ENCODE peak calls at places on chromosome 4, in six cellular contexts. W is tibial artery; S is neural crest cell; U is hepatocyte; M is fibroblast of mammary gland; O is CD8-positive, alpha-beta T cell. J is an unnamed sample.
A peak's percentile ranks its signal among the peaks of the same experiment; 100 is the strongest.

GRCh38 chr4:53923921-53924320 is 140.5 kb downstream of the CHIC2 start:
- DNase-seq in W (no peak), S (no peak), U (no peak), M (no peak), O (no peak), J (no peak)

GRCh38 chr4:71066737-71067716 is 73.6 kb downstream of the DCK start:
- DNase-seq in W (no peak), S (no peak), U (no peak), M (no peak), O (no peak), J (no peak)

GRCh38 chr4:82352825-82353370 is 20.9 kb downstream of the HNRNPD start:
- DNase-seq in W (no peak), S (no peak), U (no peak), M (no peak), O (no peak), J (no peak)

GRCh38 chr4:66852843-66853242 is 692.5 kb downstream of the CENPC start:
- DNase-seq in W (no peak), S (no peak), U (no peak), M (no peak), O (no peak), J (no peak)

GRCh38 chr4:30386266-30386895 is 333.8 kb upstream of the PCDH7 start:
- DNase-seq in W (no peak), S (no peak), U (no peak), M (peak; percentile 64), O (no peak), J (no peak)

GRCh38 chr4:3304831-3305609 is 12.2 kb downstream of the RGS12 start:
- DNase-seq in W (peak; percentile 29), S (no peak), U (peak; percentile 40), M (peak; percentile 48), O (no peak), J (peak; percentile 42)

GRCh38 chr4:3369781-3370660 is 71.7 kb upstream of the HGFAC start:
- DNase-seq in W (peak; percentile 53), S (peak; percentile 36), U (peak; percentile 55), M (peak; percentile 82), O (no peak), J (no peak)

GRCh38 chr4:36056128-36056527 is 188.2 kb downstream of the ARAP2 start:
- DNase-seq in W (no peak), S (no peak), U (peak; percentile 18), M (no peak), O (no peak), J (no peak)

GRCh38 chr4:48261288-48261687 is 8.3 kb downstream of the TEC start:
- DNase-seq in W (no peak), S (no peak), U (no peak), M (no peak), O (no peak), J (no peak)

GRCh38 chr4:23828779-23829178 is 61.1 kb downstream of the PPARGC1A start:
- DNase-seq in W (no peak), S (no peak), U (no peak), M (no peak), O (no peak), J (no peak)

GRCh38 chr4:27176400-27176799 is 315.8 kb downstream of the STIM2 start:
- DNase-seq in W (no peak), S (no peak), U (peak; percentile 72), M (peak; percentile 74), O (no peak), J (no peak)

GRCh38 chr4:8121236-8122015 is 37.2 kb downstream of the ABLIM2 start:
- DNase-seq in W (no peak), S (no peak), U (no peak), M (no peak), O (no peak), J (no peak)

GRCh38 chr4:149708513-149709175 is 107.0 kb downstream of the IQCM start:
- DNase-seq in W (no peak), S (no peak), U (peak; percentile 6), M (peak; percentile 48), O (no peak), J (no peak)

GRCh38 chr4:120659626-120660170 is 262.8 kb downstream of the PRDM5 start:
- DNase-seq in W (no peak), S (no peak), U (no peak), M (peak; percentile 57), O (no peak), J (no peak)

GRCh38 chr4:94722748-94723147 is 35.0 kb upstream of the BMPR1B start:
- DNase-seq in W (no peak), S (no peak), U (no peak), M (no peak), O (no peak), J (no peak)

GRCh38 chr4:15400911-15401671 is 26.7 kb upstream of the C1QTNF7 start:
- DNase-seq in W (peak; percentile 81), S (no peak), U (peak; percentile 13), M (peak; percentile 64), O (peak; percentile 14), J (no peak)

GRCh38 chr4:2136736-2137135 is 77.6 kb downstream of the NAT8L start:
- DNase-seq in W (no peak), S (no peak), U (no peak), M (no peak), O (no peak), J (no peak)

GRCh38 chr4:159070742-159071141 is 32.1 kb upstream of the RAPGEF2 start:
- DNase-seq in W (no peak), S (no peak), U (no peak), M (peak; percentile 99), O (no peak), J (no peak)

GRCh38 chr4:166301266-166301665 is 428.2 kb downstream of the TLL1 start:
- DNase-seq in W (no peak), S (no peak), U (no peak), M (no peak), O (no peak), J (no peak)

GRCh38 chr4:156195914-156196313 is 242.2 kb upstream of the CTSO start:
- DNase-seq in W (no peak), S (no peak), U (no peak), M (no peak), O (no peak), J (no peak)

GRCh38 chr4:76178296-76178695 is 30.1 kb upstream of the NUP54 start:
- DNase-seq in W (no peak), S (no peak), U (no peak), M (no peak), O (no peak), J (no peak)

GRCh38 chr4:34046580-34046979 is 2197.7 kb downstream of the ARAP2 start:
- DNase-seq in W (no peak), S (no peak), U (peak; percentile 13), M (peak; percentile 82), O (no peak), J (no peak)

GRCh38 chr4:83536649-83537352 is 893 bp downstream of the GPAT3 start:
- DNase-seq in W (no peak), S (no peak), U (no peak), M (no peak), O (no peak), J (no peak)

GRCh38 chr4:113708250-113708649 is 53.3 kb downstream of the CAMK2D start:
- DNase-seq in W (no peak), S (no peak), U (no peak), M (peak; percentile 17), O (no peak), J (no peak)

GRCh38 chr4:7788687-7789425 is 150.8 kb downstream of the AFAP1 start:
- DNase-seq in W (peak; percentile 64), S (no peak), U (no peak), M (no peak), O (no peak), J (peak; percentile 65)

DNA sequence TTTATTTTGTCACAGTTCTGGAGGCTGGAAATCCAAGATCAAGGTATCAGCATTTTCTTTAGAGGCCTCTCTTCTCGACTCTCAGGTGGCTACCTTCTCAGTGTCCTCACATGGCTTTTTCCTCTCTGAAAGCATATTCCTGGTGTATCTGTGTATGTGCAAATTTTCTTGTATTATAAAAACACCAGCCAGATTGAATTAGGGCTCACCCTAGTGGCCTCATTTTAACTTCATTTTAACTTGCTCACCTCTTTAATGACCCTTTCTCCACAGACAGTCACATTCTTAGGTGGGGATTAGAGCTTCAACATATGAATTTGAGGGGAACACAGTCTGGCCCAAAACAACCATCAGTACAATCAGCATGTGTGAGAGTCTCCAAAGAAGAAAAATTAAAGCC is 542.4 kb upstream of the FAM241A start:
- DNase-seq in W (no peak), S (no peak), U (no peak), M (peak; percentile 47), O (no peak), J (no peak)
- TF ChIP-seq CTCF in W (no peak), S (no peak), U (no peak), M (peak; percentile 53), O (no peak), J (no peak)

GRCh38 chr4:139301143-139301820 is at the start of gene NAA15:
- DNase-seq in W (peak; percentile 97), S (peak; percentile 95), U (peak; percentile 99), M (peak; percentile 96), O (peak; percentile 97), J (peak; percentile 99)

GRCh38 chr4:139300431-139301142 is 718 bp upstream of the NAA15 start:
- DNase-seq in W (no peak), S (no peak), U (peak; percentile 68), M (peak; percentile 73), O (peak; percentile 7), J (no peak)

GRCh38 chr4:139299536-139299935 is 1.8 kb upstream of the NAA15 start:
- DNase-seq in W (no peak), S (no peak), U (no peak), M (peak; percentile 17), O (no peak), J (no peak)

GRCh38 chr4:139304920-139305319 is 2.6 kb upstream of the NDUFC1 start:
- DNase-seq in W (no peak), S (no peak), U (no peak), M (no peak), O (no peak), J (no peak)

GRCh38 chr4:139301821-139302611 is at the start of gene NDUFC1:
- DNase-seq in W (peak; percentile 48), S (peak; percentile 42), U (peak; percentile 70), M (peak; percentile 36), O (peak; percentile 48), J (no peak)
- TF ChIP-seq CTCF in W (peak; percentile 18), S (peak; percentile 48), U (no peak), M (peak; percentile 5), O (peak; percentile 50), J (peak; percentile 58)

GRCh38 chr4:163816494-163816893 is 322.0 kb downstream of the TMA16 start:
- DNase-seq in W (no peak), S (no peak), U (no peak), M (no peak), O (no peak), J (no peak)
- TF ChIP-seq CTCF in W (no peak), S (no peak), U (no peak), M (no peak), O (no peak), J (no peak)

DNA sequence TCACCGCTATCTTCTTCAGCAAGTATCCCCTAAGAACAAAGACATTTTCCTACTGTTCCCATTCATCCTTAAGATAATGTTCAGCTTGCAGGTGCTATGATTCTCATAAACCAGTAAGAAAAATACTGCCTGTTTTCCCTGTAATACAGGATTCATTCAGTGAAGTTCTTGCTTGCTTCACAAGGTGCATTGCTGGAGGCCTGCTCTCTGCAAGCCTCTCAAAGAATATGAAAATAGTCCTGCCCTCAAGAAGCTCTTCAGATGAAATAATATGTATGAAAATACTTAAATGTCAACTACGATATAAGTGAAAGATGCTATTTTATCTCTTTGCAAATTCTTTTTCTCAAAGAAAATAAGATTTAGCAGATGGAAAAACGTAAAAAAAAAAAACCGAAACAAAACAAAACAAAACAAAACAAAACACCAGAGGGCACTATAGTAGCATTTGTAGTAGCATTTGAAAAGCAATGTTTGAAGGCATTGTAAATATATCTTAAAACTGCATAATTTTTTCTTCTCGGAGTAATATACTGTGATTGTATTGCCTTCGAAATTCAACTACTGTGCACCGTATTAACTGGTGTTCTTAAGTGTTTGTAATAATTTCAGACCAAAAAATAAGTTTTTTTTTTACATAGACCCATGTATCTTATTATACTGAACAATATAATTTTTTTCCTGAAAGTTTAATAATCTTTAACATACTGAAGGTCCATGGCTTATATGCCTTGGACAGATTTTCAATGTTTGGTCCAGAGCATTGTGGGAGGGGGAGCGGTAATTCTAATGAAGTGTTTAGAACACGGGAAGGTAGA is 26.0 kb downstream of the ADH4 start:
- DNase-seq in W (no peak), S (no peak), U (peak; percentile 22), M (peak; percentile 49), O (no peak), J (no peak)
- TF ChIP-seq CTCF in W (peak; percentile 35), S (peak; percentile 61), U (peak; percentile 47), M (peak; percentile 40), O (peak; percentile 64), J (peak; percentile 80)

J was measured in chondrocyte.